ENCODE peak calls at places on chromosomes 13 and 19, in nine cellular contexts. W is germinal center; D is T-cell; P is right cardiac atrium; O is type B pancreatic cell; K is activated CD4-positive, alpha-beta T cell treated with anti-CD3 and anti-CD28 coated beads for 48 hours; L is fibroblast of lung; B is cerebellar cortex; Z is uterus. V is an unnamed sample.

GRCh38 chr19:18304496-18305312 is 18.2 kb downstream of the LSM4 start:
- DNase-seq in P (peak), O (no peak), Z (peak), K (peak), D (peak), W (peak), B (no peak), L (peak), V (peak)

GRCh38 chr19:6126335-6126974 is 9.0 kb upstream of the ACSBG2 start:
- DNase-seq in D (no peak), P (no peak), B (peak), O (no peak), K (no peak), Z (no peak), W (peak), L (peak), V (no peak)

GRCh38 chr13:68369739-68370138 is 1139.6 kb upstream of the PCDH9 start:
- DNase-seq in O (no peak), B (no peak), W (no peak), Z (no peak), K (no peak), L (peak), D (no peak), P (no peak), V (no peak)

GRCh38 chr13:79936368-79937136 is 404.4 kb downstream of the SPRY2 start:
- DNase-seq in W (peak), K (no peak), Z (peak), L (peak), O (no peak), D (no peak), B (peak), P (peak), V (no peak)

GRCh38 chr13:41645313-41645712 is 188.0 kb downstream of the RGCC start:
- DNase-seq in D (no peak), K (no peak), Z (peak), L (peak), B (no peak), P (peak), W (no peak), O (no peak), V (no peak)

GRCh38 chr19:4374451-4375163 is 25.7 kb downstream of the SH3GL1 start:
- DNase-seq in O (no peak), W (no peak), L (peak), Z (peak), P (peak), K (no peak), D (no peak), B (no peak), V (peak)

GRCh38 chr13:110698689-110699088 is 7.2 kb downstream of the CARS2 start:
- DNase-seq in L (no peak), Z (no peak), O (no peak), K (no peak), W (no peak), B (no peak), P (no peak), D (no peak), V (no peak)

GRCh38 chr13:106104281-106104901 is 431.1 kb downstream of the EFNB2 start:
- DNase-seq in P (no peak), D (no peak), W (no peak), O (no peak), L (peak), K (no peak), B (no peak), Z (no peak), V (no peak)

GRCh38 chr19:33502521-33502920 is 19.1 kb downstream of the PEPD start:
- DNase-seq in O (no peak), B (no peak), L (no peak), P (no peak), D (no peak), K (no peak), W (no peak), Z (no peak), V (peak)

GRCh38 chr19:53906211-53907192 is 2.6 kb upstream of the CACNG7 start:
- DNase-seq in L (no peak), O (no peak), P (peak), W (peak), K (peak), B (peak), D (peak), Z (no peak), V (peak)

GRCh38 chr13:52459668-52460067 is 4.4 kb downstream of the CKAP2 start:
- DNase-seq in Z (no peak), P (no peak), W (no peak), O (no peak), K (no peak), D (no peak), B (no peak), L (peak), V (no peak)

GRCh38 chr13:33799950-33800592 is 17.9 kb upstream of the RFC3 start:
- DNase-seq in D (no peak), L (peak), B (peak), O (no peak), P (no peak), Z (no peak), K (no peak), W (peak), V (no peak)

GRCh38 chr13:95002126-95002525 is 289.8 kb upstream of the SOX21 start:
- DNase-seq in D (no peak), B (no peak), W (no peak), Z (no peak), P (no peak), K (no peak), L (no peak), O (no peak), V (no peak)

GRCh38 chr13:42821437-42821836 is 40.1 kb downstream of the FAM216B start:
- DNase-seq in P (no peak), D (no peak), K (no peak), W (no peak), Z (no peak), O (no peak), B (no peak), L (peak), V (no peak)

GRCh38 chr13:99018418-99019180 is 40.7 kb upstream of the DOCK9 start:
- DNase-seq in P (no peak), O (no peak), Z (no peak), D (no peak), K (no peak), B (no peak), W (no peak), L (peak), V (no peak)

GRCh38 chr13:59424661-59425060 is 739.1 kb downstream of the DIAPH3 start:
- DNase-seq in D (no peak), L (peak), B (no peak), P (no peak), K (no peak), Z (no peak), W (no peak), O (no peak), V (no peak)

GRCh38 chr19:44850641-44851109 is 4.6 kb downstream of the NECTIN2 start:
- DNase-seq in D (no peak), O (no peak), W (no peak), P (peak), B (no peak), L (no peak), K (no peak), Z (peak), V (no peak)

GRCh38 chr19:51081476-51081875 is 1.2 kb downstream of the KLK14 start:
- DNase-seq in P (no peak), L (no peak), O (no peak), K (no peak), B (no peak), D (no peak), Z (no peak), W (no peak), V (no peak)

GRCh38 chr13:51125495-51126226 is 14.6 kb upstream of the C13orf42 start:
- DNase-seq in K (peak), Z (peak), B (peak), D (peak), O (no peak), P (peak), W (peak), L (peak), V (peak)

GRCh38 chr19:3442487-3443071 is 37.7 kb downstream of the SMIM24 start:
- DNase-seq in Z (no peak), W (no peak), P (no peak), L (no peak), B (no peak), O (no peak), D (no peak), K (no peak), V (no peak)

GRCh38 chr19:4140237-4140711 is 13.2 kb upstream of the CREB3L3 start:
- DNase-seq in L (peak), D (no peak), W (peak), P (peak), K (peak), B (peak), O (no peak), Z (no peak), V (peak)

GRCh38 chr19:4722671-4723464 is 774 bp downstream of the DPP9 start:
- DNase-seq in D (no peak), O (no peak), L (peak), W (peak), K (peak), B (no peak), Z (peak), P (peak), V (no peak)

GRCh38 chr19:44848036-44848804 is 2.1 kb downstream of the NECTIN2 start:
- DNase-seq in W (no peak), K (no peak), O (no peak), D (no peak), L (peak), B (peak), P (peak), Z (peak), V (no peak)

GRCh38 chr13:31733709-31734108 is 5.6 kb upstream of the RXFP2 start:
- DNase-seq in D (no peak), L (no peak), O (no peak), Z (no peak), P (no peak), B (no peak), K (no peak), W (no peak), V (no peak)

GRCh38 chr13:113996912-113997745 is 23.3 kb upstream of the C13orf46 start:
- DNase-seq in O (no peak), D (no peak), W (no peak), P (peak), Z (no peak), B (no peak), K (no peak), L (no peak), V (peak)

GRCh38 chr19:6058411-6059201 is 51.7 kb downstream of the RFX2 start:
- DNase-seq in L (no peak), Z (no peak), D (no peak), B (no peak), K (no peak), W (no peak), O (peak), P (no peak), V (no peak)

GRCh38 chr19:13045812-13046211 is 50.5 kb downstream of the NFIX start:
- DNase-seq in O (no peak), K (no peak), B (no peak), L (no peak), W (no peak), D (no peak), Z (no peak), P (peak), V (no peak)

GRCh38 chr13:50693755-50694154 is 149.7 kb downstream of the DLEU7 start:
- DNase-seq in L (peak), B (no peak), W (no peak), P (peak), Z (no peak), O (no peak), K (no peak), D (no peak), V (peak)

GRCh38 chr19:46606019-46606418 is 4.9 kb downstream of the CALM3 start:
- DNase-seq in D (no peak), L (no peak), O (peak), Z (no peak), P (no peak), B (no peak), K (no peak), W (no peak), V (no peak)

GRCh38 chr19:42965204-42965603 is 28.2 kb upstream of the PSG7 start:
- DNase-seq in O (no peak), P (no peak), L (peak), D (no peak), Z (no peak), B (no peak), K (no peak), W (no peak), V (no peak)

GRCh38 chr13:72536668-72537399 is 190.6 kb downstream of the MZT1 start:
- DNase-seq in W (no peak), O (no peak), K (no peak), P (peak), D (no peak), L (peak), B (peak), Z (no peak), V (no peak)

GRCh38 chr19:1590641-1591397 is 1.8 kb downstream of the MBD3 start:
- DNase-seq in Z (no peak), B (peak), W (no peak), L (no peak), D (no peak), O (no peak), P (no peak), K (peak), V (no peak)

V was measured in left ventricle myocardium superior.